ENCODE peak calls at places on chromosome 2, in six cellular contexts. One of them, this sample, is unnamed.

GRCh38 chr2:109238580-109238979 is 109.6 kb downstream of the SH3RF3 start:
- DNase-seq in brain microvascular endothelial cell: peak; percentile 68
- DNase-seq in right lobe of liver: peak; percentile 66
- DNase-seq in fibroblast of lung: peak; percentile 97
- DNase-seq in mucosa of descending colon: peak; percentile 81
- DNase-seq in mammary epithelial cell: peak; percentile 48
- DNase-seq in this sample: peak; percentile 68

GRCh38 chr2:21386666-21387065 is 262.9 kb downstream of the TDRD15 start:
- DNase-seq in mucosa of descending colon: no peak
- DNase-seq in fibroblast of lung: no peak
- DNase-seq in brain microvascular endothelial cell: no peak
- DNase-seq in right lobe of liver: no peak
- DNase-seq in mammary epithelial cell: no peak
- DNase-seq in this sample: no peak

GRCh38 chr2:14543284-14543683 is 89.2 kb upstream of the LRATD1 start:
- DNase-seq in brain microvascular endothelial cell: no peak
- DNase-seq in fibroblast of lung: peak; percentile 70
- DNase-seq in right lobe of liver: no peak
- DNase-seq in mammary epithelial cell: no peak
- DNase-seq in mucosa of descending colon: no peak
- DNase-seq in this sample: no peak

GRCh38 chr2:219000569-219000960 is 7.3 kb upstream of the CRYBA2 start:
- DNase-seq in mucosa of descending colon: no peak
- DNase-seq in brain microvascular endothelial cell: no peak
- DNase-seq in fibroblast of lung: no peak
- DNase-seq in right lobe of liver: no peak
- DNase-seq in mammary epithelial cell: no peak
- DNase-seq in this sample: no peak

GRCh38 chr2:31268344-31268743 is 34.4 kb downstream of the EHD3 start:
- DNase-seq in mammary epithelial cell: no peak
- DNase-seq in right lobe of liver: no peak
- DNase-seq in brain microvascular endothelial cell: no peak
- DNase-seq in fibroblast of lung: no peak
- DNase-seq in mucosa of descending colon: no peak
- DNase-seq in this sample: no peak

GRCh38 chr2:134932864-134933526 is 14.4 kb downstream of the CCNT2 start:
- DNase-seq in brain microvascular endothelial cell: no peak
- DNase-seq in mucosa of descending colon: no peak
- DNase-seq in mammary epithelial cell: no peak
- DNase-seq in right lobe of liver: no peak
- DNase-seq in fibroblast of lung: no peak
- DNase-seq in this sample: peak; percentile 42

GRCh38 chr2:193963472-193964119 is 1693.4 kb upstream of the SLC39A10 start:
- DNase-seq in mammary epithelial cell: peak; percentile 37
- DNase-seq in fibroblast of lung: peak; percentile 39
- DNase-seq in mucosa of descending colon: no peak
- DNase-seq in brain microvascular endothelial cell: peak; percentile 15
- DNase-seq in right lobe of liver: no peak
- DNase-seq in this sample: peak; percentile 41

GRCh38 chr2:1754046-1754445 is 9.7 kb upstream of the PXDN start:
- DNase-seq in mucosa of descending colon: no peak
- DNase-seq in brain microvascular endothelial cell: no peak
- DNase-seq in fibroblast of lung: no peak
- DNase-seq in mammary epithelial cell: no peak
- DNase-seq in right lobe of liver: no peak
- DNase-seq in this sample: no peak

GRCh38 chr2:173021939-173022371 is 53.7 kb upstream of the MAP3K20 start:
- DNase-seq in fibroblast of lung: peak; percentile 66
- DNase-seq in mammary epithelial cell: peak; percentile 41
- DNase-seq in mucosa of descending colon: no peak
- DNase-seq in right lobe of liver: no peak
- DNase-seq in brain microvascular endothelial cell: peak; percentile 22
- DNase-seq in this sample: peak; percentile 78

GRCh38 chr2:207474871-207475485 is 54.8 kb upstream of the CREB1 start:
- DNase-seq in fibroblast of lung: peak; percentile 78
- DNase-seq in brain microvascular endothelial cell: peak; percentile 51
- DNase-seq in mucosa of descending colon: no peak
- DNase-seq in mammary epithelial cell: peak; percentile 46
- DNase-seq in right lobe of liver: no peak
- DNase-seq in this sample: peak; percentile 58

GRCh38 chr2:3470166-3470651 is 49.1 kb downstream of the ADI1 start:
- DNase-seq in right lobe of liver: no peak
- DNase-seq in fibroblast of lung: peak; percentile 98
- DNase-seq in mammary epithelial cell: peak; percentile 69
- DNase-seq in brain microvascular endothelial cell: peak; percentile 86
- DNase-seq in mucosa of descending colon: peak; percentile 58
- DNase-seq in this sample: peak; percentile 74

GRCh38 chr2:119431155-119431975 is at the start of gene TMEM37:
- DNase-seq in mammary epithelial cell: peak; percentile 15
- DNase-seq in brain microvascular endothelial cell: peak; percentile 38
- DNase-seq in mucosa of descending colon: peak; percentile 83
- DNase-seq in fibroblast of lung: peak; percentile 76
- DNase-seq in right lobe of liver: peak; percentile 89
- DNase-seq in this sample: no peak

GRCh38 chr2:205763708-205764501 is 81.6 kb downstream of the NRP2 start:
- DNase-seq in right lobe of liver: no peak
- DNase-seq in brain microvascular endothelial cell: peak; percentile 94
- DNase-seq in mammary epithelial cell: no peak
- DNase-seq in mucosa of descending colon: peak; percentile 64
- DNase-seq in fibroblast of lung: peak; percentile 76
- DNase-seq in this sample: peak; percentile 86

GRCh38 chr2:204343685-204344084 is 201.6 kb upstream of the PARD3B start:
- DNase-seq in mucosa of descending colon: no peak
- DNase-seq in right lobe of liver: no peak
- DNase-seq in fibroblast of lung: no peak
- DNase-seq in brain microvascular endothelial cell: no peak
- DNase-seq in mammary epithelial cell: no peak
- DNase-seq in this sample: no peak

GRCh38 chr2:144937899-144938298 is 418.0 kb upstream of the ZEB2 start:
- DNase-seq in fibroblast of lung: peak; percentile 51
- DNase-seq in mammary epithelial cell: no peak
- DNase-seq in right lobe of liver: no peak
- DNase-seq in brain microvascular endothelial cell: peak; percentile 55
- DNase-seq in mucosa of descending colon: no peak
- DNase-seq in this sample: no peak

DNA sequence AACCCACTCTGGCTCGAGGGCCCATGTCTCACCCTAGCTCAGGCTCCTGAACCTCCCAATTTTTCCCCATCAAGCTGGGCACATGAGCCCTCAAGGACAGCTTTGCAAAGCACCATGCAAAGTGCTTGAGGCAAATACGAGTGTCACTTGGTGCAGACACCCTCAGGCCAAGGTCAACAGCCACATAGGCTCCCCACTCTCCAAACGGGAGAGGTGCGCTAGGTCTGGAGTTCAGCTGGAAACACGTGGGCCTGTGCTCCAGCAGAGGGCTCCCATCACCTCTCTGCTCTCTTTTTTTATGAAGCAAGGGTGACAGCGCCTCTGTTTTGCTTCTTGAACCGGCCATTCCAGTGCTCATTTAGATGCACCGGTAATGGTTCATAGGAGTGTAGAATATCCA is 11.9 kb upstream of the ARHGAP25 start:
- DNase-seq in mammary epithelial cell: no peak
- DNase-seq in brain microvascular endothelial cell: no peak
- DNase-seq in mucosa of descending colon: no peak
- DNase-seq in fibroblast of lung: no peak
- DNase-seq in right lobe of liver: no peak
- DNase-seq in this sample: no peak
- TF ChIP-seq CTCF in mammary epithelial cell: no peak
- TF ChIP-seq CTCF in brain microvascular endothelial cell: peak; percentile 35
- TF ChIP-seq CTCF in mucosa of descending colon: no peak
- TF ChIP-seq CTCF in fibroblast of lung: no peak
- TF ChIP-seq CTCF in right lobe of liver: no peak
- TF ChIP-seq CTCF in this sample: no peak

GRCh38 chr2:203022751-203023150 is 8.1 kb downstream of the NBEAL1 start:
- DNase-seq in mucosa of descending colon: no peak
- DNase-seq in brain microvascular endothelial cell: no peak
- DNase-seq in right lobe of liver: no peak
- DNase-seq in mammary epithelial cell: no peak
- DNase-seq in fibroblast of lung: peak; percentile 38
- DNase-seq in this sample: no peak
- H3K36me3 ChIP-seq in mucosa of descending colon: no peaks in the 10 kb centered on the region
- H3K36me3 ChIP-seq in brain microvascular endothelial cell: no peaks in the 10 kb centered on the region
- H3K36me3 ChIP-seq in right lobe of liver: no peaks in the 10 kb centered on the region
- H3K36me3 ChIP-seq in mammary epithelial cell: peaks cover 2% of the 10 kb centered on the region
- H3K36me3 ChIP-seq in fibroblast of lung: no peaks in the 10 kb centered on the region
- H3K36me3 ChIP-seq in this sample: no peaks in the 10 kb centered on the region

GRCh38 chr2:112542123-112542973 is at the start of gene POLR1B:
- DNase-seq in mammary epithelial cell: peak; percentile 88
- DNase-seq in fibroblast of lung: peak; percentile 83
- DNase-seq in right lobe of liver: peak; percentile 89
- DNase-seq in mucosa of descending colon: peak; percentile 93
- DNase-seq in brain microvascular endothelial cell: peak; percentile 69
- DNase-seq in this sample: peak; percentile 69
- TF ChIP-seq CTCF in mammary epithelial cell: no peak
- TF ChIP-seq CTCF in fibroblast of lung: no peak
- TF ChIP-seq CTCF in right lobe of liver: no peak
- TF ChIP-seq CTCF in mucosa of descending colon: no peak
- TF ChIP-seq CTCF in brain microvascular endothelial cell: no peak
- TF ChIP-seq CTCF in this sample: no peak

GRCh38 chr2:240401308-240401707 is 34.2 kb upstream of the GPC1 start:
- DNase-seq in mammary epithelial cell: no peak
- DNase-seq in right lobe of liver: peak; percentile 8
- DNase-seq in brain microvascular endothelial cell: no peak
- DNase-seq in fibroblast of lung: no peak
- DNase-seq in mucosa of descending colon: peak; percentile 15
- DNase-seq in this sample: no peak

GRCh38 chr2:240398711-240399267 is 36.7 kb upstream of the GPC1 start:
- DNase-seq in mucosa of descending colon: peak; percentile 35
- DNase-seq in brain microvascular endothelial cell: no peak
- DNase-seq in fibroblast of lung: no peak
- DNase-seq in mammary epithelial cell: no peak
- DNase-seq in right lobe of liver: peak; percentile 10
- DNase-seq in this sample: no peak

GRCh38 chr2:240401781-240402551 is 33.5 kb upstream of the GPC1 start:
- DNase-seq in mammary epithelial cell: no peak
- DNase-seq in brain microvascular endothelial cell: no peak
- DNase-seq in fibroblast of lung: no peak
- DNase-seq in right lobe of liver: peak; percentile 8
- DNase-seq in mucosa of descending colon: peak; percentile 26
- DNase-seq in this sample: no peak

GRCh38 chr2:240399419-240400318 is 35.8 kb upstream of the GPC1 start:
- DNase-seq in mucosa of descending colon: peak; percentile 21
- DNase-seq in brain microvascular endothelial cell: no peak
- DNase-seq in right lobe of liver: no peak
- DNase-seq in mammary epithelial cell: no peak
- DNase-seq in fibroblast of lung: no peak
- DNase-seq in this sample: no peak

DNA sequence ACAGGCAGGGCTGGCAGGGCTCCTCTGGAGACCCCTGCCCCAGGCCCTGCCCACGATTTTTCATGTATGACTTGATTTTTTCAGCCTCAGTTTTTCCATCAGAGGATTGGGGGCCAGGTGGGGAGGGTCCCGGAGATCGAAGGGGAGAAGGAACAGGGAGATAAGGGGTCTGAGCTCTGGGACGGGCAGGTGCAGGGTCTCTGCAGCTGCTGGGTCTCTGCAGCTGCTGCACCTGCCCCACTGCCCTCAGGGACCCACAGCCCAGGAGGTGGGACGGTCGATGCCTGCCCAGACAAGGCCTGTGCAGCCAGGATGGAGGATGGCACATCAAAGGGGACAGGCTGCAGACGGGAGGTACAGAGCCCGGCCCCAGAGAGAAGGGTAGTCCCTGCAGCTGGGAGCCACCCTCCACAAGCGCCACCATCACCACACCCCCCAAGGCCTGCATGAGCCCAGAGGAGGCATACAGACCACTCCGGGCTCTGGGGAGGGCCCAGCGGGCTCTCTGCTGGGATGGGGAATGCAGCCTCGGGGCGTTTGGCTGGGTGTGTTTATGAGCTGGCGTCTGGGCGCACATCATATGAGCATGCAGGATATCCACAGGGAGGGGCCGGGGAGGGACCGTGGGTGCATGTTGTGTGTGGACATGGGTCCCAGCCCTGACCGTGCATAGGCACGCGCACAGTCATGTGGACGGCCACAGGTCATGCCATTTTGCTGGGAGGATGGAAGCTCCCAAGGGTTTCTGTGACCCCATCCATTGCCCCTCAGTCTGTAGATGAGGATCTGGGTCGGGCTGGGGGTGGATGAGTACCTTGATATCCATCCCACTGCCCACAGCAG is 34.9 kb upstream of the GPC1 start:
- DNase-seq in mammary epithelial cell: no peak
- DNase-seq in fibroblast of lung: no peak
- DNase-seq in mucosa of descending colon: peak; percentile 30
- DNase-seq in right lobe of liver: peak; percentile 13
- DNase-seq in brain microvascular endothelial cell: no peak
- DNase-seq in this sample: no peak
- H3K36me3 ChIP-seq in mammary epithelial cell: no peaks in the 10 kb centered on the region
- H3K36me3 ChIP-seq in fibroblast of lung: no peaks in the 10 kb centered on the region
- H3K36me3 ChIP-seq in mucosa of descending colon: no peaks in the 10 kb centered on the region
- H3K36me3 ChIP-seq in right lobe of liver: no peaks in the 10 kb centered on the region
- H3K36me3 ChIP-seq in brain microvascular endothelial cell: no peaks in the 10 kb centered on the region
- H3K36me3 ChIP-seq in this sample: no peaks in the 10 kb centered on the region

GRCh38 chr2:97863829-97864228 is 131.9 kb downstream of the TMEM131 start:
- DNase-seq in right lobe of liver: no peak
- DNase-seq in brain microvascular endothelial cell: no peak
- DNase-seq in mucosa of descending colon: no peak
- DNase-seq in fibroblast of lung: no peak
- DNase-seq in mammary epithelial cell: no peak
- DNase-seq in this sample: no peak

GRCh38 chr2:97861177-97861576 is 134.6 kb downstream of the TMEM131 start:
- DNase-seq in brain microvascular endothelial cell: no peak
- DNase-seq in mucosa of descending colon: no peak
- DNase-seq in mammary epithelial cell: no peak
- DNase-seq in right lobe of liver: no peak
- DNase-seq in fibroblast of lung: no peak
- DNase-seq in this sample: no peak

GRCh38 chr2:97857553-97857952 is 138.2 kb downstream of the TMEM131 start:
- DNase-seq in fibroblast of lung: no peak
- DNase-seq in mucosa of descending colon: no peak
- DNase-seq in right lobe of liver: no peak
- DNase-seq in mammary epithelial cell: no peak
- DNase-seq in brain microvascular endothelial cell: no peak
- DNase-seq in this sample: no peak

DNA sequence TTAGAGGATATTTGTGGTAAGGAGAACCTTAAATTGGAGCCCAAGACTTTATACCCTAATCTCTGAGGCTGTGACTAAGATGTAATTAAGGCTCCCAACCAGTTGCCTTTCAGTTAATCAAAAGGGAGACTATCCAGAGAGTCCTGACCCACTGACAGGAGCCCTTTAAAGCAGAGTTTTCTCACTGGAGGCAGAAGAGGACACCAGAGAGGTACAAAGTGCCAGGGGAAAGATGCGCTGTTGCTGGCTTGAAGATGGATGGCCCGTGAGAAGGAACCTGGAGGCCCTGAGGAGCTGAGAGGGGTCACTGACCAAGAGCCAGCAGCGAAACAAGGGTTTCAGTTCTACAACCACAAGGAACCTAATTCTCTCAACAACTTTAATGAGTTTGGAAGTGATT is 137.3 kb downstream of the TMEM131 start:
- DNase-seq in mucosa of descending colon: no peak
- DNase-seq in mammary epithelial cell: no peak
- DNase-seq in right lobe of liver: no peak
- DNase-seq in brain microvascular endothelial cell: no peak
- DNase-seq in fibroblast of lung: no peak
- DNase-seq in this sample: no peak
- TF ChIP-seq CTCF in mucosa of descending colon: no peak
- TF ChIP-seq CTCF in mammary epithelial cell: no peak
- TF ChIP-seq CTCF in right lobe of liver: no peak
- TF ChIP-seq CTCF in brain microvascular endothelial cell: no peak
- TF ChIP-seq CTCF in fibroblast of lung: no peak
- TF ChIP-seq CTCF in this sample: no peak

GRCh38 chr2:47595690-47596089 is 187.3 kb upstream of the MSH6 start:
- DNase-seq in mammary epithelial cell: no peak
- DNase-seq in fibroblast of lung: no peak
- DNase-seq in right lobe of liver: no peak
- DNase-seq in brain microvascular endothelial cell: no peak
- DNase-seq in mucosa of descending colon: no peak
- DNase-seq in this sample: no peak
- H3K36me3 ChIP-seq in mammary epithelial cell: no peaks in the 10 kb centered on the region
- H3K36me3 ChIP-seq in fibroblast of lung: no peaks in the 10 kb centered on the region
- H3K36me3 ChIP-seq in right lobe of liver: no peaks in the 10 kb centered on the region
- H3K36me3 ChIP-seq in brain microvascular endothelial cell: no peaks in the 10 kb centered on the region
- H3K36me3 ChIP-seq in mucosa of descending colon: no peaks in the 10 kb centered on the region
- H3K36me3 ChIP-seq in this sample: no peaks in the 10 kb centered on the region

This sample was measured in bronchial epithelial cell.